ENCODE peak calls at places on chromosomes 2 and 18, in four cellular contexts. K is H1, D is HepG2, G is GM12878. A is an unnamed sample.

GRCh38 chr2:177261115-177261779 is 3.3 kb downstream of the NFE2L2 start:
- DNase-seq in K (no peak), D (no peak), G (no peak), A (no peak)

GRCh38 chr2:227536445-227536844 is 62.2 kb upstream of the SCYGR2 start:
- DNase-seq in K (no peak), D (peak), G (no peak), A (peak)

GRCh38 chr18:63882333-63883141 is 5.0 kb upstream of the SERPINB2 start:
- DNase-seq in K (no peak), D (no peak), G (no peak), A (no peak)

GRCh38 chr2:53756644-53757043 is 11.0 kb upstream of the CHAC2 start:
- DNase-seq in K (no peak), D (no peak), G (no peak), A (no peak)

GRCh38 chr2:205461169-205461568 is 221.1 kb upstream of the NRP2 start:
- DNase-seq in K (no peak), D (no peak), G (no peak), A (no peak)

GRCh38 chr2:136207030-136207623 is 89.2 kb upstream of the CXCR4 start:
- DNase-seq in K (no peak), D (no peak), G (peak), A (no peak)

GRCh38 chr2:48134704-48135103 is 228.4 kb upstream of the FBXO11 start:
- DNase-seq in K (no peak), D (no peak), G (no peak), A (peak)

GRCh38 chr2:119713819-119714490 is 35.0 kb downstream of the TMEM177 start:
- DNase-seq in K (no peak), D (no peak), G (no peak), A (no peak)

GRCh38 chr2:130391058-130391871 is 35.4 kb downstream of the PTPN18 start:
- DNase-seq in K (peak), D (peak), G (no peak), A (peak)

GRCh38 chr2:172299741-172300140 is 127.6 kb upstream of the ITGA6 start:
- DNase-seq in K (no peak), D (no peak), G (no peak), A (no peak)

GRCh38 chr18:240175-240574 is 27.7 kb downstream of the THOC1 start:
- DNase-seq in K (no peak), D (no peak), G (no peak), A (no peak)

GRCh38 chr2:101571951-101572350 is 97.0 kb upstream of the RFX8 start:
- DNase-seq in K (no peak), D (no peak), G (no peak), A (no peak)

GRCh38 chr2:1685957-1686783 is 58.1 kb downstream of the PXDN start:
- DNase-seq in K (no peak), D (no peak), G (no peak), A (no peak)

GRCh38 chr2:233691443-233692433 is 952 bp upstream of the UGT1A6 start:
- DNase-seq in K (no peak), D (no peak), G (no peak), A (no peak)

GRCh38 chr18:57150828-57151227 is 3.9 kb downstream of the BOD1L2 start:
- DNase-seq in K (peak), D (no peak), G (no peak), A (no peak)

GRCh38 chr2:27681844-27682243 is 18.2 kb downstream of the SLC4A1AP start:
- DNase-seq in K (no peak), D (peak), G (no peak), A (no peak)

GRCh38 chr18:48402953-48403352 is 6.2 kb downstream of the ZBTB7C start:
- DNase-seq in K (no peak), D (no peak), G (no peak), A (no peak)

GRCh38 chr2:179951680-179952079 is 55.4 kb downstream of the CWC22 start:
- DNase-seq in K (no peak), D (no peak), G (no peak), A (no peak)

GRCh38 chr2:168156661-168157060 is 90.7 kb downstream of the STK39 start:
- DNase-seq in K (no peak), D (no peak), G (no peak), A (no peak)

GRCh38 chr2:27752551-27753237 is 18.8 kb upstream of the MRPL33 start:
- DNase-seq in K (peak), D (peak), G (no peak), A (peak)

GRCh38 chr18:37258819-37259218 is 306.8 kb downstream of the CELF4 start:
- DNase-seq in K (no peak), D (no peak), G (no peak), A (no peak)

GRCh38 chr2:143706297-143706696 is 577.1 kb downstream of the ARHGAP15 start:
- DNase-seq in K (no peak), D (no peak), G (no peak), A (no peak)

GRCh38 chr2:36733215-36733614 is 36.7 kb downstream of the VIT start:
- DNase-seq in K (no peak), D (no peak), G (no peak), A (no peak)

GRCh38 chr18:73520229-73520628 is 627.4 kb downstream of the FBXO15 start:
- DNase-seq in K (peak), D (peak), G (no peak), A (no peak)

GRCh38 chr2:48725696-48726494 is 29.6 kb downstream of the LHCGR start:
- DNase-seq in K (peak), D (peak), G (no peak), A (peak)

GRCh38 chr2:236180831-236181453 is 12.8 kb upstream of the GBX2 start:
- DNase-seq in K (peak), D (peak), G (no peak), A (peak)

GRCh38 chr2:240834377-240834975 is 14.5 kb upstream of the KIF1A start:
- DNase-seq in K (no peak), D (no peak), G (no peak), A (no peak)

GRCh38 chr2:56448403-56448998 is 264.7 kb downstream of the CCDC85A start:
- DNase-seq in K (no peak), D (peak), G (no peak), A (no peak)

GRCh38 chr2:37809931-37810570 is 115.0 kb upstream of the RMDN2 start:
- DNase-seq in K (no peak), D (no peak), G (no peak), A (no peak)

GRCh38 chr2:222050981-222051380 is 247.8 kb downstream of the PAX3 start:
- DNase-seq in K (no peak), D (no peak), G (no peak), A (no peak)

GRCh38 chr2:235002198-235003095 is 50.6 kb downstream of the SH3BP4 start:
- DNase-seq in K (no peak), D (peak), G (no peak), A (no peak)

GRCh38 chr2:189082576-189082975 is 97.0 kb downstream of the COL5A2 start:
- DNase-seq in K (no peak), D (no peak), G (no peak), A (no peak)

GRCh38 chr2:74573747-74574562 is 19.4 kb downstream of the DOK1 start:
- DNase-seq in K (no peak), D (no peak), G (peak), A (peak)

GRCh38 chr2:102841107-102841840 is 79.4 kb downstream of the TMEM182 start:
- DNase-seq in K (peak), D (peak), G (no peak), A (peak)

GRCh38 chr18:31645411-31645810 is 39.0 kb downstream of the B4GALT6 start:
- DNase-seq in K (no peak), D (no peak), G (no peak), A (no peak)

GRCh38 chr18:51668101-51668500 is 470.6 kb upstream of the MEX3C start:
- DNase-seq in K (peak), D (peak), G (no peak), A (peak)

GRCh38 chr2:175931751-175932295 is 70.2 kb downstream of the LNPK start:
- DNase-seq in K (no peak), D (no peak), G (no peak), A (no peak)

GRCh38 chr2:195985731-195986130 is 82.9 kb downstream of the DNAH7 start:
- DNase-seq in K (no peak), D (no peak), G (no peak), A (no peak)

DNA sequence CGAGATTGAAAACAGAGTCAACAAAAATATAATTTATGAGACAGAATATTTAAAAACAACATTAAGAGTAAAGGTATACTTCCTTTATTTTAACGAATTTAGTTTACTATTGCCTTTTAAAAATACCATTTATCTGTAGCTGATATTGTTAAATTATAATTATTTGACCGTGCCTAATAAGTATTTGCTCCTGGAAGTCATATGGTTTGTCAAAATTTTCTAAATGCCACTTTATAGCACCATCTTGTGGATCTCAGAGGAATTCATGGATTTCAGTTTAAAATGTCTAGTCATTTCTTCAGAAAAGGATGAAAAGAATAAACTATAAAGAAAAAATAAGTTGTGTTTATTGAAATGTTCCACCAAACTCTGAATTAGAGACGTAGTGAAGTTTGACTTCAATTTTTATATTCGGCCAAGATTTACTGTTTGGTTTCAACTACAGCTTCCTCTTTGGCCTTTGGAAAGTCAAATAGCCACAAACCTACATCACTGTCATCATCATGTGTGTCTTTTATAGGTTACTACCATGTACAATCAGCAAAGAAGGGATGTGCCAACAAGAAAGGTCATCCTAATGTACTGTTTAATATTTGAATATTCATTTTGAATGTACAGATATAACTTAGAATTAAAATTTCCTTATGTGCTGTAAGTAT is 10.3 kb upstream of the FTCDNL1 start:
- DNase-seq in K (no peak), D (peak), G (no peak), A (peak)
- TF ChIP-seq HDAC6 in K (no peak), D (no peak), G (no peak), A (no peak)

DNA sequence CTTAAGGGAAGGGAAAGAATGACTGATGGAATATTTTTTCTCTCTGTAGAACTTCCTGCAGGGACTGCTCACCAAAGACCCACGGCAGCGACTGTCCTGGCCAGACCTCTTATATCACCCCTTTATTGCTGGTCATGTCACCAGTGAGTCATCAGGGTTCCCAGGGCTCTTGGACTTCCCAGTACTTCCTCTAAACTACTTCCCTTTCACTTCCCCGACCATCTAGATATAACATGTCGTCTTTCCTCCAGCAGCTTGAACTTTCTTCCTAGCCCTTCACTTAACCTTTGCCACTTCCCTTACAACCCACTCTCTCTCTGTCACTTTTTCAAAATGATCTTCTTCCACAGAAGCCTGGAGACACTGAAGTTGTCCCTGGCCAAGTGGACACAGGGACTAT is 7.2 kb downstream of the STK36 start:
- DNase-seq in K (no peak), D (no peak), G (no peak), A (peak)
- TF ChIP-seq HDAC6 in K (no peak), D (no peak), G (no peak), A (no peak)

DNA sequence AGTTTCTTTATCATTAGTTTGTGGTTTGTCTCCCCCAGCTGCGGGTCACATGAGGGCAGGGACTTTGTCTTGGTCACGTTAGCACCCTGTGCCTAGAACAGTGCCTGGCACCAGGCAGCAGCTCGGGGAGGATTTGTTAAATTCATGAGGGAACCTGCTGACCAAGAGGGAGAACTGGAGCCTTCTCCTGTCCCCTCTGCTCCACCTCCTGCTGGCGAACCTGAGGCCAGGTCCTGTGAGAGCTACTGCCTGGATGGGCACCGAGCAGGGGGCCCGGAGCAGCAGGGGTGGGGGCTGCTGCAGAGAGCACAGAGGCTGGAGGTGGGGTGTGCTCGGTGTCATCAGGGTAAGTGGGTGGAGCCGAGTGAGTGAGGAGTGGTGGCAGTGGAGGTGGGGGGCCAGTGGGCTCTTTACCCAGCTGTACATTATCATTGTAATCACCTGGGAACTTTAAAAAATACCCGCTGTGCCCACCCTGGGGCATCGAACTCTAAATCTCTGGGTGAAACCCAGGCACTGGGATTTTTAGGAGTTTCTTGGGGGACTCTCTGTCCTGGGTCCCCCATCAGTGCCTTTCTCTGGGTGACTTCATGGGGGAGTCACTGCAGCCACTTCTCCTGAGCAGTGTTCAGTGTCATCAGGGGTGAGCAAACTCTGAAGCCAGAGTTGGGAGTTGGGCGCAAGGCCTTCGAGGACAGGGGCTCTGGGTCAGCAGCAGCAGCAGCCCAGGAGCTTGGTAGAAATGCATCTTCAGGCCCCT is 52.0 kb upstream of the FAHD2A start:
- DNase-seq in K (no peak), D (no peak), G (no peak), A (no peak)
- TF ChIP-seq HDAC6 in K (no peak), D (no peak), G (no peak), A (no peak)

DNA sequence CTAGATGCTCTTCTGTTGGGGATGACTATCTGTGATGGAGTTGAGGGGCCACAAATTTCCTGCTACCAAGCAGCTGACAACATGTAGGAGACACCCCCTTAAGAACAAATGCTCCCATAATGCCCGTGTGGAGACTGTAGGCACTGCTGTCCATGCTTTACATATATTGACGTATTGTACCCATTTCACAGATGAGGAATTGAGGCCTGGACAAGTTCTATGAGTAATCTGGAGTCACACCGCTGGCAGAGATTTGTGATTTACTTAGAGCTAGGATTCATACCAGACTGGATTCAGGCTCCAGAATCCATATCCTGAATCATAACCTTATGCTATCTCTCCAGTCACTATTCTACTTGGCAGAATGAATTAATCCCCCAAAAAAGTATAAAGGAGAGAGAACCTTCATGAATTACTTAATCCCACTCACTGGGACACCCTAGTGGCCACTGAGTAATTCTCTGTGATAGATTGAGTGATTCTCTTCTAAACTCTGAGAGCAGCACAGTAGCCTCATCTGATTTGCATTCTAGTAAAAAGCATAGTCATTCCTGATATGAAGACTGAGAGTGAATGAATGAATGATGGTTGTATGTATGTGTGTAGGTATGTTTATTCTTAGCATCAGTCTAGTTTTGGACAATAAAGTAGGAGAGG is 460.7 kb upstream of the MEIS1 start:
- DNase-seq in K (no peak), D (no peak), G (no peak), A (no peak)
- TF ChIP-seq HDAC6 in K (no peak), D (no peak), G (no peak), A (no peak)

DNA sequence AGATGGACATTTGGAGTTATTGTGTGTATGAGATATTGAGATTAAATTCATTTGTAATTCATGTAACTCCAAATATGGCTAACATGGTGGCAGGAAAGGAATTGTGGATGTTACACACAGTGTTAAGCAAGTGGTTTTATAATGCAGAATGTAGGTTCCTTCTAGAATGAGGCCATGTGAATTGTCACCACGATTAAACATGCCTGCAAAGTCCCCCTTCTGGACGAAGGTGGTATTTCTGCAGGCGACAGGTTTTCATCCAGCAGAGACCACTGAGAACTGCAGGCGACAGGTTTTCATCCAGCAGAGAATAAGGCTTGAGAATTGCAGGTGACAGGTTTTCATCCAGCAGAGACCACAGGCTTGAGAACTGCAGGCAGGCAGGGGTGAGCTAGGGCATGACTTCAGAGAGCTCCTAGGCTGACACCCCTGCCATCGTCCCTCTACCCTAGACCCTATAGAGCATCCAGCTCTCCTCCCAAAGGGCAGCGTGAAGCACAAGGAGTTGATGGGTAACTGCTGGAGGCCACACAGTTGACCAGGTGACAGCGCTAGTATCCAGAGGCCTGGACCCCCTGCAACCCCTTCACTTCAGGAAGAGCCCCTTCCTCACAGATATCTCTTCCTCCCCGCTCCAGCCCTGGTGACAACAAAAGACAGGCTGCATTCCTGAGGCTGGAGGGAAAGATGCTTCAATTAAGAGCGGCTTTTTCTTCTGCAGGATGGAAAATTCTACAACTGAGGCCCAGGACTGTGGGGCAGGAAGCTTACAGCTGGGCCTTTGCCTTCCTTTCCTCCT is 175.8 kb downstream of the LOXHD1 start:
- DNase-seq in K (peak), D (peak), G (no peak), A (peak)
- TF ChIP-seq HDAC6 in K (no peak), D (no peak), G (no peak), A (no peak)

A was measured in K562.